ENCODE peak calls at places on chromosomes 11 and 22, in four cellular contexts. One of them, this sample, is unnamed.

GRCh38 chr22:24474221-24474620 is 20.9 kb upstream of the UPB1 start:
- DNase-seq in HCT116: peak
- DNase-seq in GM12878: no peak
- DNase-seq in WTC11: no peak
- DNase-seq in this sample: no peak

GRCh38 chr22:48651036-48651890 is 1176.4 kb downstream of the BRD1 start:
- DNase-seq in HCT116: peak
- DNase-seq in GM12878: no peak
- DNase-seq in WTC11: no peak
- DNase-seq in this sample: no peak

GRCh38 chr22:42711895-42712837 is 8.5 kb downstream of the A4GALT start:
- DNase-seq in HCT116: no peak
- DNase-seq in GM12878: no peak
- DNase-seq in WTC11: no peak
- DNase-seq in this sample: no peak

GRCh38 chr11:5522308-5522707 is 5.8 kb upstream of the UBQLNL start:
- DNase-seq in HCT116: no peak
- DNase-seq in GM12878: no peak
- DNase-seq in WTC11: no peak
- DNase-seq in this sample: no peak

GRCh38 chr11:17314232-17314547 is 37.4 kb upstream of the NCR3LG1 start:
- DNase-seq in HCT116: no peak
- DNase-seq in GM12878: no peak
- DNase-seq in WTC11: no peak
- DNase-seq in this sample: peak

GRCh38 chr22:48948575-48949170 is 879.0 kb downstream of the BRD1 start:
- DNase-seq in HCT116: no peak
- DNase-seq in GM12878: no peak
- DNase-seq in WTC11: no peak
- DNase-seq in this sample: no peak

GRCh38 chr22:45159652-45160462 is 3.9 kb upstream of the NUP50 start:
- DNase-seq in HCT116: no peak
- DNase-seq in GM12878: no peak
- DNase-seq in WTC11: no peak
- DNase-seq in this sample: peak

GRCh38 chr11:35427158-35427557 is 7.8 kb upstream of the SLC1A2 start:
- DNase-seq in HCT116: no peak
- DNase-seq in GM12878: no peak
- DNase-seq in WTC11: no peak
- DNase-seq in this sample: no peak

GRCh38 chr11:115409691-115410220 is 94.5 kb downstream of the CADM1 start:
- DNase-seq in HCT116: no peak
- DNase-seq in GM12878: no peak
- DNase-seq in WTC11: no peak
- DNase-seq in this sample: peak

GRCh38 chr11:85481862-85482261 is 145.3 kb downstream of the DLG2 start:
- DNase-seq in HCT116: no peak
- DNase-seq in GM12878: no peak
- DNase-seq in WTC11: no peak
- DNase-seq in this sample: no peak

GRCh38 chr22:44360306-44360685 is 47.5 kb upstream of the SHISAL1 start:
- DNase-seq in HCT116: no peak
- DNase-seq in GM12878: no peak
- DNase-seq in WTC11: no peak
- DNase-seq in this sample: no peak

DNA sequence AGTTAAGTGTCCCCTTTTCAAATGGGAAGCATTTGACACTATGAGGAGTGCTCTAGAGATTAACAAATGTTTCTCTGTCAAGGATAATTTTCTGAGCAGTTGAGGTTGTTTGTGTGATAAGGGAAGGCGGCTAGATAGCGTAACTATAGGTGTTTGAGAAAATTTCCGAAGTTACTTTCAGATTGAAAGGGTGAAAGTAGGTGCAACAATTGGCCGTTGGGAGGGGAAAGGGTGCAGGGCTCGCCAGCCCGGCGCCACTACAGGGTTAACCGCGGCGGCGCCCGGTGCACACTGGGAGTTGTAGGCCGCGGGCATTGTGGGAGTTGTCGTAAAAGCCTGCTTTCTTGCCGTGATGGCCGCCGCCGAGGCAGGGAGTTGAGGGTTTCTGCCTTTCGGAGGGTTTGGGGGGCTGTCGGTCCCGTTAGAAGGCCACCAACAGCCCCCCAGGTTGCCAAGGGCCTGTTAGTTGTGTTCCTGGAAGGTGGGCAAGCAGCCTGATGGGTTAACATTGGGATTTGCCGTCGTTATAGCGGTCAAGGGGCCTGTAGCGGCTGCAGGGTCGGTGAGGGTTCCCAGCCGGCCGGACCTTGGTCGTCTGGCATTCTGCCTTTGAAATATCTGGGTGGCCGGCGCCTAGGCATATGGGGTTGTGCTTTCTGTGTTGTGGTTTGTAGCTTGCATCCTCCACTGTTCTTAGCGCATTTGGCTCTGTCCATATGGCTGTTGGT is 36.5 kb upstream of the HSD17B12 start:
- DNase-seq in HCT116: peak
- DNase-seq in GM12878: peak
- DNase-seq in WTC11: peak
- DNase-seq in this sample: peak
- TF ChIP-seq SP1 in HCT116: peak
- TF ChIP-seq SP1 in GM12878: peak
- TF ChIP-seq SP1 in WTC11: peak
- TF ChIP-seq SP1 in this sample: no peak

GRCh38 chr22:20948450-20948849 is 18.6 kb upstream of the AIFM3 start:
- DNase-seq in HCT116: no peak
- DNase-seq in GM12878: no peak
- DNase-seq in WTC11: no peak
- DNase-seq in this sample: no peak

GRCh38 chr22:20946991-20947390 is 20.1 kb upstream of the AIFM3 start:
- DNase-seq in HCT116: no peak
- DNase-seq in GM12878: no peak
- DNase-seq in WTC11: no peak
- DNase-seq in this sample: no peak

GRCh38 chr22:20949698-20950183 is 17.3 kb upstream of the AIFM3 start:
- DNase-seq in HCT116: no peak
- DNase-seq in GM12878: no peak
- DNase-seq in WTC11: no peak
- DNase-seq in this sample: no peak

GRCh38 chr22:20951151-20951931 is 15.7 kb upstream of the AIFM3 start:
- DNase-seq in HCT116: no peak
- DNase-seq in GM12878: no peak
- DNase-seq in WTC11: no peak
- DNase-seq in this sample: no peak

GRCh38 chr22:20948989-20949388 is 18.1 kb upstream of the AIFM3 start:
- DNase-seq in HCT116: no peak
- DNase-seq in GM12878: no peak
- DNase-seq in WTC11: no peak
- DNase-seq in this sample: no peak
- TF ChIP-seq SP1 in HCT116: no peak
- TF ChIP-seq SP1 in GM12878: no peak
- TF ChIP-seq SP1 in WTC11: no peak
- TF ChIP-seq SP1 in this sample: no peak

DNA sequence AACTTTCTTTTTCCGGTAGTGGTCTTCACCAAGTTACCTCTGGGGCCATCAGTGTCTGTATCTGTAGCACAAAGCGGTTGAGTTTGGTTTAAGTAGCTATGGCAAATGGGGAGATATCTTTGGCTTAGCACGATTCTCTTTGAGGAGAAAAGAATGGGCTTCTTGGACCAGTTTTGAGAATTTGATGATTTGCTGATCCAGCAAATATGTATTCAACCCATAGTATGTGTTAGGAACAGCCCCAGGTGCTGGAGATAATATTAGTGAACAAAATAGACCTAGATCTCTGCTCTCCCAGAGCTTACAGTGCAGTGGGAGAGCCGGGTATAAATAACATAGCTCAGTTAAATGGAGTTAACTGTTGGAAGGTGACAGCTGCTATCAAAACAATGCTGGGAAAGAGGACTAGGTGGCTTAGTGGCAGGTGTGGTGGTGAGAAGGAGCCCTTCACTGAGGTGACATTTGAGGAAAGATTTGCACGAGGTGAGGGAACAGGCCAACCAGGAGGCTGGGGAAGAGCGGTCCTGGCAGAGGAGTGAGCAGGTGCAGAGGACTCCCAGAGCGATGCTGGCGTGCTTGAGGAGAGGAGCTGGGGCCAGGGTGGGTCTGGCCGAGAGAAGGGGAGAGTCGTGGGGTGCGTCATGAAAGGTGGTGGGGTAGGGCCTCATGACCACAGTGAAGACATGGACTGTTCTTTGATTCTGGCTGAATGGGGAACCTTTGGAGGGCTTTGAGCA is 5.0 kb downstream of the TBC1D22A start:
- DNase-seq in HCT116: no peak
- DNase-seq in GM12878: no peak
- DNase-seq in WTC11: no peak
- DNase-seq in this sample: no peak
- TF ChIP-seq SP1 in HCT116: no peak
- TF ChIP-seq SP1 in GM12878: no peak
- TF ChIP-seq SP1 in WTC11: no peak
- TF ChIP-seq SP1 in this sample: no peak

GRCh38 chr11:113134605-113135004 is 173.4 kb downstream of the NCAM1 start:
- DNase-seq in HCT116: no peak
- DNase-seq in GM12878: no peak
- DNase-seq in WTC11: no peak
- DNase-seq in this sample: no peak
- TF ChIP-seq SP1 in HCT116: no peak
- TF ChIP-seq SP1 in GM12878: no peak
- TF ChIP-seq SP1 in WTC11: no peak
- TF ChIP-seq SP1 in this sample: no peak

GRCh38 chr22:20224917-20225692 is 43.0 kb downstream of the RTN4R start:
- DNase-seq in HCT116: no peak
- DNase-seq in GM12878: no peak
- DNase-seq in WTC11: no peak
- DNase-seq in this sample: no peak
- TF ChIP-seq SP1 in HCT116: no peak
- TF ChIP-seq SP1 in GM12878: no peak
- TF ChIP-seq SP1 in WTC11: no peak
- TF ChIP-seq SP1 in this sample: no peak

GRCh38 chr11:119906376-119906775 is 177.4 kb upstream of the NECTIN1 start:
- DNase-seq in HCT116: no peak
- DNase-seq in GM12878: no peak
- DNase-seq in WTC11: no peak
- DNase-seq in this sample: no peak
- TF ChIP-seq SP1 in HCT116: no peak
- TF ChIP-seq SP1 in GM12878: no peak
- TF ChIP-seq SP1 in WTC11: no peak
- TF ChIP-seq SP1 in this sample: no peak

GRCh38 chr11:77244277-77245014 is 57.0 kb downstream of the GDPD4 start:
- DNase-seq in HCT116: no peak
- DNase-seq in GM12878: no peak
- DNase-seq in WTC11: no peak
- DNase-seq in this sample: no peak
- TF ChIP-seq SP1 in HCT116: no peak
- TF ChIP-seq SP1 in GM12878: no peak
- TF ChIP-seq SP1 in WTC11: no peak
- TF ChIP-seq SP1 in this sample: no peak